ENCODE peak calls at places on chromosomes 1 and 21, in six cellular contexts. Z is uterus, O is NCI-H748 treated with DMSO at 0.1 percent for 48 hours, P is bronchial epithelial cell, Q is AG09319, U is HS-5. D is an unnamed sample.
A peak's percentile ranks its signal among the peaks of the same experiment; 100 is the strongest.

GRCh38 chr1:177247777-177248176 is 77.0 kb downstream of the BRINP2 start:
- DNase-seq in Q (no peak), O (no peak), P (no peak), U (no peak), Z (no peak), D (no peak)

GRCh38 chr1:116379057-116379630 is 6.1 kb downstream of the ATP1A1 start:
- DNase-seq in Z (no peak), O (no peak), P (no peak), Q (no peak), U (no peak), D (no peak)

GRCh38 chr1:150548632-150549495 is at the start of gene ADAMTSL4:
- DNase-seq in P (peak; percentile 48), O (peak; percentile 15), Q (no peak), Z (peak; percentile 79), U (no peak), D (peak; percentile 62)

GRCh38 chr1:176897350-176898236 is 266.9 kb downstream of the ASTN1 start:
- DNase-seq in Z (peak; percentile 45), Q (peak; percentile 7), P (peak; percentile 48), O (peak; percentile 41), U (no peak), D (peak; percentile 49)

GRCh38 chr1:220879509-220880366 is 495 bp downstream of the HLX start:
- DNase-seq in P (no peak), Z (peak; percentile 49), O (no peak), Q (no peak), U (no peak), D (peak; percentile 64)

GRCh38 chr21:28804089-28804670 is 188.5 kb downstream of the LTN1 start:
- DNase-seq in P (no peak), U (no peak), O (no peak), Q (no peak), Z (no peak), D (no peak)

GRCh38 chr1:9822490-9822889 is 1.3 kb downstream of the CLSTN1 start:
- DNase-seq in Q (no peak), O (no peak), P (no peak), U (no peak), Z (no peak), D (no peak)

GRCh38 chr1:38310079-38310478 is 263.5 kb upstream of the POU3F1 start:
- DNase-seq in U (no peak), P (no peak), Q (no peak), Z (no peak), O (no peak), D (no peak)

GRCh38 chr21:18155508-18156193 is 89.0 kb upstream of the CHODL start:
- DNase-seq in Q (no peak), P (no peak), Z (no peak), U (peak; percentile 10), O (peak; percentile 32), D (no peak)

GRCh38 chr1:27487927-27488522 is 1.9 kb downstream of the WASF2 start:
- DNase-seq in Z (no peak), P (peak; percentile 29), U (no peak), Q (no peak), O (no peak), D (no peak)

GRCh38 chr21:15058718-15059316 is 6.0 kb downstream of the NRIP1 start:
- DNase-seq in O (no peak), Z (no peak), Q (no peak), P (peak; percentile 45), U (no peak), D (no peak)

GRCh38 chr1:33007190-33008050 is 29.3 kb downstream of the AK2 start:
- DNase-seq in P (peak; percentile 95), O (no peak), U (peak; percentile 72), Q (peak; percentile 75), Z (peak; percentile 28), D (no peak)

GRCh38 chr1:25568834-25569598 is 25.6 kb downstream of the LDLRAP1 start:
- DNase-seq in Q (no peak), Z (peak; percentile 64), P (peak; percentile 87), O (no peak), U (peak; percentile 66), D (no peak)

GRCh38 chr1:184743062-184743756 is 11.4 kb downstream of the EDEM3 start:
- DNase-seq in P (peak; percentile 57), O (no peak), Z (no peak), U (no peak), Q (no peak), D (no peak)

GRCh38 chr1:117565083-117565556 is 40.7 kb upstream of the TENT5C start:
- DNase-seq in Q (no peak), U (no peak), Z (no peak), P (no peak), O (no peak), D (no peak)

D was measured in left ventricle myocardium inferior.